ENCODE peak calls at places on chromosomes 13 and 19, in five cellular contexts. B is H1, F is HCT116, X is HepG2, G is K562. S is an unnamed sample.

GRCh38 chr19:32642771-32643170 is 32.2 kb downstream of the ANKRD27 start:
- DNase-seq in B (no peak), F (no peak), X (no peak), G (no peak), S (no peak)

GRCh38 chr13:35448465-35448864 is 28.0 kb downstream of the MAB21L1 start:
- DNase-seq in B (no peak), F (no peak), X (no peak), G (no peak), S (no peak)

GRCh38 chr13:113905018-113905417 is 41.1 kb upstream of the GAS6 start:
- DNase-seq in B (no peak), F (no peak), X (no peak), G (no peak), S (no peak)

GRCh38 chr19:40555978-40556689 is 20.5 kb upstream of the SHKBP1 start:
- DNase-seq in B (no peak), F (no peak), X (no peak), G (no peak), S (no peak)

GRCh38 chr13:36344173-36344572 is 2.0 kb downstream of the SPART start:
- DNase-seq in B (no peak), F (no peak), X (no peak), G (peak), S (no peak)

GRCh38 chr19:19223060-19223459 is 11.3 kb downstream of the NCAN start:
- DNase-seq in B (no peak), F (no peak), X (no peak), G (no peak), S (no peak)

GRCh38 chr13:111938743-111939142 is 128.2 kb upstream of the SOX1 start:
- DNase-seq in B (no peak), F (no peak), X (no peak), G (no peak), S (no peak)

GRCh38 chr13:45512148-45512498 is 47.4 kb downstream of the COG3 start:
- DNase-seq in B (no peak), F (no peak), X (no peak), G (no peak), S (no peak)

GRCh38 chr13:21823949-21824348 is 153.1 kb downstream of the FGF9 start:
- DNase-seq in B (no peak), F (no peak), X (no peak), G (no peak), S (no peak)

GRCh38 chr13:79423801-79424642 is 18.0 kb upstream of the RBM26 start:
- DNase-seq in B (no peak), F (peak), X (peak), G (peak), S (no peak)

GRCh38 chr19:55372316-55373081 is 2.2 kb upstream of the IL11 start:
- DNase-seq in B (no peak), F (no peak), X (peak), G (no peak), S (no peak)

GRCh38 chr19:39524495-39524894 is 8.2 kb downstream of the EID2B start:
- DNase-seq in B (no peak), F (no peak), X (peak), G (no peak), S (no peak)

GRCh38 chr13:104750377-104750776 is 1684.2 kb upstream of the SLC10A2 start:
- DNase-seq in B (no peak), F (no peak), X (no peak), G (no peak), S (no peak)

GRCh38 chr19:35879068-35879467 is 10.7 kb downstream of the APLP1 start:
- DNase-seq in B (no peak), F (no peak), X (no peak), G (peak), S (no peak)

GRCh38 chr13:47184311-47184710 is 287.5 kb upstream of the HTR2A start:
- DNase-seq in B (no peak), F (no peak), X (no peak), G (no peak), S (no peak)

GRCh38 chr19:43467730-43468129 is 2.3 kb upstream of the LYPD3 start:
- DNase-seq in B (no peak), F (no peak), X (peak), G (no peak), S (no peak)

GRCh38 chr19:9808855-9809646 is 9.8 kb downstream of the FBXL12 start:
- DNase-seq in B (no peak), F (no peak), X (no peak), G (no peak), S (no peak)

GRCh38 chr13:113548171-113548641 is 36.3 kb upstream of the TFDP1 start:
- DNase-seq in B (no peak), F (no peak), X (no peak), G (no peak), S (no peak)

GRCh38 chr19:10517361-10517759 is at the start of gene S1PR5:
- DNase-seq in B (no peak), F (no peak), X (no peak), G (peak), S (no peak)

GRCh38 chr13:98325724-98326123 is 148.7 kb upstream of the RNF113B start:
- DNase-seq in B (no peak), F (no peak), X (no peak), G (no peak), S (no peak)

GRCh38 chr19:7482584-7483439 is 6.0 kb downstream of the PEX11G start:
- DNase-seq in B (peak), F (peak), X (no peak), G (peak), S (no peak)

DNA sequence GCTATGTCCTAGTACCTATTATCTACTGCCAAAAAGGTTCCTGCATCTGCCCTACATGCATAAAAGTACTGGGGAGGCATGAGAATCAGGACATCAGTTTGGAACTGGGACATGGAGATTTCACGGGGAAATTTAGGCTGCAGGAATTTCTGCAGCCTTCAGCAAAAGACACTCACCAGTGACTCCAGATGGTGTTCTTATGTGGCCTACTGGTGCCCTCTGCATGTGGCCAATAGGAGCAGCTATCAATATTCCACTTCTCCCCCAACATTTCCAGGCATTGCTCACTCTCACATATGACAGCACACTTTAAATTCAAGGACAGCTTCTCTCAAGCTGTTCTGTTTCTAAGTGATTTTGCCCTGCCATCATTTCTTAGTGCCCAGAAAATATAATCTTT is 570.5 kb upstream of the ARGLU1 start:
- DNase-seq in B (no peak), F (no peak), X (no peak), G (no peak), S (no peak)
- TF ChIP-seq SRF in B (no peak), F (no peak), X (no peak), G (no peak), S (no peak)

GRCh38 chr19:4580021-4580901 is 20.8 kb upstream of the SEMA6B start:
- DNase-seq in B (no peak), F (no peak), X (no peak), G (peak), S (no peak)
- TF ChIP-seq SRF in B (no peak), F (no peak), X (no peak), G (no peak), S (no peak)

DNA sequence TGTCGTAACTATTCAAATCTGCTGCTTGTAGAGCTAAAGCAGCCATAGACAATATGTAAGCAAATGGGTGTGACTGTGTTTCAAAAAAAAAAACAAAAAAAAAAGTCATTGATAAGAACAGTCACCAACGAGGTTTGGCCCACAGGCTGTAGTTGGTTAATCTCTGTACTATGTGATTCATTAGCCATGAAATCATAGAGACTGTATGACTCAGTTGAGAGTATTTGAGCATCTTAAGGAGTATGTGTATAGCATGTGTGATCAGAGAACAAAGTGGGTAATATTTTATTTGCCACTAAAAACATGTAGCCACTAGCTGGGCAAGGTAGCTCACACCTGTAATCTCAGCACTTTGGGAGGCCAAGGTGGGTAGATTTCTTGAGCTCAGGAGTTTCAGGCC is 2724.6 kb downstream of the PCDH9 start:
- DNase-seq in B (no peak), F (no peak), X (no peak), G (no peak), S (no peak)
- TF ChIP-seq SRF in B (no peak), F (no peak), X (no peak), G (no peak), S (no peak)

GRCh38 chr13:32910530-32910929 is 105.7 kb upstream of the KL start:
- DNase-seq in B (no peak), F (no peak), X (no peak), G (no peak), S (no peak)
- TF ChIP-seq SRF in B (no peak), F (no peak), X (no peak), G (no peak), S (no peak)

DNA sequence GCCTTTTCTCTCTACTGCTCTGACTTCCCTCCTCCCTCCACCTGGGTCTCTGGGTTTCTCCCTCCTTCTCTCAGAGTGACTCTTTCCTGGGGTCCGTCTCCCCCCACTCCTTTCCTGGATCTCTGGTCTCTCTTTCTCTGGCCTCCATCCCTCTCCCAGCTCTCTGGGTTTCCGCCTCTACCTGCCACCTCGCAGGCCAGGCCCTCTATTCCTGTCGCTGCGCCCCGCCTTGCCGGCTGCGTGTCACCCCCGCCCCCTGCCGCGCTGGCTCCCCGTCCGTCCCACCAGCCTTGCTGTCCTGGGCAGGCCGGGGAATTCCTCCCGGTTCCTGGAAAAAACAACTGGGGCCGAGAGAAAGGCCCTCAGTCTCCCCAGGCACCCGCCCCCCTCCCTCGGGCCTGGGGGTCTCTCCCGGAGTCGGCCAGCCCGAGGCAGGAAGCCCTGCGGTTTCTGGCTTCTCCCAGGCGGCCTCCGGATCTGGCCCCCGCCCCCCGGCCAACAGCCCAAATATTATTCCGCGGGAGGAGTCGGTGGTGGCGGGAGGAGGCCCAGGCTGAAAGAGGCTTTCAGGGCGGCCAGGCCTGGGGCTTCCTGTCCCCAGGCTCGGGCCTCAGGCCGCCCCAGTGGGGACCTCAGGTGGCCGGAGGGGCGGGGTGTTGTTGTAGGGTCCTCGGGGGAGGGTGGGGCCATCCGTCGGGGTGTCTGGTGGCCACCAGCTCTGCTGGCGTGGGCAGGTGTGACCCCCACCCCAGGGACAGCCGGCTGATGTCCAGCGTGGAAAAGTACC is 9.3 kb downstream of the IRF2BP1 start:
- DNase-seq in B (no peak), F (no peak), X (peak), G (peak), S (no peak)
- TF ChIP-seq SRF in B (no peak), F (no peak), X (no peak), G (no peak), S (no peak)

DNA sequence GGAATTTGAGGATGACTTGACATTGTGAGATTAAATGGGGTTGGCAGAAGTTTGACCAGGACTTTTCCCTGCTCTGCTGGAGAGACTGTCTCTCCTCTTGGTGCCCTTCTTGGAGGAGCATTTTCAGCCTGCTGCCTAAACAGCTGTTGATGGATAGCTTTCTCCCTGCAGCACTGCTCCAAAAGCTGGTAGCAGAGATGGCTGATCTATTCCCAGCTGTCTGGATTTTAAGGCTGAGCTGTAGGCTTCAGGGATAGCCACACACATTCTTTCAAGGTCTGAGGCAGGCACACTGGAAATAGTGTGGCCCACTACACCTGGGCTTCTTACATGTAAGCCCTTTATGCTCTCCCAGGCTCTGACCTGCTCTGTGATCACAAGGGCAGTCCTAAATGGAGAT is 91.3 kb downstream of the MBNL2 start:
- DNase-seq in B (no peak), F (no peak), X (no peak), G (no peak), S (no peak)
- TF ChIP-seq SRF in B (no peak), F (no peak), X (no peak), G (no peak), S (no peak)

GRCh38 chr19:13121551-13122274 is 3.6 kb downstream of the NACC1 start:
- DNase-seq in B (no peak), F (no peak), X (no peak), G (no peak), S (no peak)
- TF ChIP-seq SRF in B (no peak), F (no peak), X (no peak), G (no peak), S (no peak)